ENCODE peak calls at places on chromosomes 3 and 15, in ten cellular contexts. One of them, this sample, is unnamed.

GRCh38 chr3:187639912-187640822 is 30.0 kb downstream of the SST start:
- DNase-seq in esophagus muscularis mucosa: no peak
- DNase-seq in A549: no peak
- DNase-seq in sigmoid colon: no peak
- DNase-seq in stomach: peak
- DNase-seq in tibial nerve: no peak
- DNase-seq in SK-N-SH: no peak
- DNase-seq in H1: no peak
- DNase-seq in transverse colon: no peak
- DNase-seq in K562: no peak
- DNase-seq in this sample: no peak

GRCh38 chr15:43505723-43506122 is 11.7 kb upstream of the MAP1A start:
- DNase-seq in SK-N-SH: no peak
- DNase-seq in tibial nerve: no peak
- DNase-seq in K562: no peak
- DNase-seq in A549: no peak
- DNase-seq in transverse colon: no peak
- DNase-seq in esophagus muscularis mucosa: no peak
- DNase-seq in sigmoid colon: no peak
- DNase-seq in H1: no peak
- DNase-seq in stomach: no peak
- DNase-seq in this sample: no peak

GRCh38 chr3:105927720-105928119 is 58.9 kb upstream of the CBLB start:
- DNase-seq in transverse colon: no peak
- DNase-seq in K562: no peak
- DNase-seq in A549: no peak
- DNase-seq in tibial nerve: no peak
- DNase-seq in sigmoid colon: no peak
- DNase-seq in stomach: no peak
- DNase-seq in SK-N-SH: no peak
- DNase-seq in esophagus muscularis mucosa: no peak
- DNase-seq in H1: no peak
- DNase-seq in this sample: no peak

GRCh38 chr3:103440539-103441113 is 1005.8 kb downstream of the ZPLD1 start:
- DNase-seq in transverse colon: no peak
- DNase-seq in K562: no peak
- DNase-seq in stomach: no peak
- DNase-seq in SK-N-SH: no peak
- DNase-seq in sigmoid colon: no peak
- DNase-seq in H1: no peak
- DNase-seq in tibial nerve: no peak
- DNase-seq in A549: no peak
- DNase-seq in esophagus muscularis mucosa: no peak
- DNase-seq in this sample: no peak

GRCh38 chr3:42501321-42501680 is 1.1 kb upstream of the VIPR1 start:
- DNase-seq in tibial nerve: no peak
- DNase-seq in esophagus muscularis mucosa: no peak
- DNase-seq in SK-N-SH: peak
- DNase-seq in sigmoid colon: no peak
- DNase-seq in transverse colon: peak
- DNase-seq in A549: no peak
- DNase-seq in H1: peak
- DNase-seq in stomach: peak
- DNase-seq in K562: no peak
- DNase-seq in this sample: peak

GRCh38 chr15:101504866-101505609 is 15.5 kb upstream of the PCSK6 start:
- DNase-seq in SK-N-SH: no peak
- DNase-seq in tibial nerve: no peak
- DNase-seq in transverse colon: no peak
- DNase-seq in esophagus muscularis mucosa: peak
- DNase-seq in stomach: no peak
- DNase-seq in K562: no peak
- DNase-seq in H1: peak
- DNase-seq in sigmoid colon: no peak
- DNase-seq in A549: no peak
- DNase-seq in this sample: no peak

GRCh38 chr15:63909819-63910437 is 76.2 kb upstream of the HERC1 start:
- DNase-seq in H1: no peak
- DNase-seq in transverse colon: no peak
- DNase-seq in A549: no peak
- DNase-seq in K562: no peak
- DNase-seq in tibial nerve: no peak
- DNase-seq in esophagus muscularis mucosa: no peak
- DNase-seq in SK-N-SH: peak
- DNase-seq in stomach: no peak
- DNase-seq in sigmoid colon: no peak
- DNase-seq in this sample: no peak

GRCh38 chr3:101117473-101117872 is 124.3 kb upstream of the ABI3BP start:
- DNase-seq in H1: no peak
- DNase-seq in SK-N-SH: no peak
- DNase-seq in esophagus muscularis mucosa: no peak
- DNase-seq in tibial nerve: no peak
- DNase-seq in A549: no peak
- DNase-seq in K562: no peak
- DNase-seq in transverse colon: no peak
- DNase-seq in stomach: no peak
- DNase-seq in sigmoid colon: no peak
- DNase-seq in this sample: no peak

GRCh38 chr15:101003076-101003475 is 83.9 kb downstream of the LRRK1 start:
- DNase-seq in tibial nerve: no peak
- DNase-seq in stomach: no peak
- DNase-seq in esophagus muscularis mucosa: no peak
- DNase-seq in K562: no peak
- DNase-seq in SK-N-SH: no peak
- DNase-seq in H1: no peak
- DNase-seq in A549: no peak
- DNase-seq in sigmoid colon: no peak
- DNase-seq in transverse colon: peak
- DNase-seq in this sample: no peak

GRCh38 chr3:187975571-187976360 is 178.2 kb upstream of the LPP start:
- DNase-seq in K562: no peak
- DNase-seq in sigmoid colon: no peak
- DNase-seq in transverse colon: no peak
- DNase-seq in esophagus muscularis mucosa: no peak
- DNase-seq in A549: no peak
- DNase-seq in H1: no peak
- DNase-seq in tibial nerve: peak
- DNase-seq in SK-N-SH: no peak
- DNase-seq in stomach: no peak
- DNase-seq in this sample: no peak

GRCh38 chr15:61050844-61051569 is 178.1 kb downstream of the RORA start:
- DNase-seq in esophagus muscularis mucosa: peak
- DNase-seq in H1: no peak
- DNase-seq in stomach: no peak
- DNase-seq in transverse colon: no peak
- DNase-seq in K562: no peak
- DNase-seq in tibial nerve: no peak
- DNase-seq in SK-N-SH: no peak
- DNase-seq in sigmoid colon: no peak
- DNase-seq in A549: no peak
- DNase-seq in this sample: no peak

GRCh38 chr3:29282431-29283296 is 1.8 kb downstream of the RBMS3 start:
- DNase-seq in K562: no peak
- DNase-seq in A549: no peak
- DNase-seq in SK-N-SH: no peak
- DNase-seq in H1: no peak
- DNase-seq in esophagus muscularis mucosa: no peak
- DNase-seq in tibial nerve: no peak
- DNase-seq in sigmoid colon: no peak
- DNase-seq in transverse colon: no peak
- DNase-seq in stomach: no peak
- DNase-seq in this sample: no peak

GRCh38 chr3:65153850-65154512 is 466.2 kb upstream of the ADAMTS9 start:
- DNase-seq in stomach: no peak
- DNase-seq in SK-N-SH: peak
- DNase-seq in A549: no peak
- DNase-seq in sigmoid colon: no peak
- DNase-seq in H1: no peak
- DNase-seq in tibial nerve: no peak
- DNase-seq in esophagus muscularis mucosa: no peak
- DNase-seq in K562: no peak
- DNase-seq in transverse colon: no peak
- DNase-seq in this sample: no peak

GRCh38 chr15:32029409-32029861 is 880 bp upstream of the CHRNA7 start:
- DNase-seq in tibial nerve: no peak
- DNase-seq in esophagus muscularis mucosa: no peak
- DNase-seq in K562: no peak
- DNase-seq in SK-N-SH: peak
- DNase-seq in transverse colon: peak
- DNase-seq in sigmoid colon: no peak
- DNase-seq in A549: peak
- DNase-seq in stomach: peak
- DNase-seq in H1: peak
- DNase-seq in this sample: no peak

GRCh38 chr15:39171944-39172368 is 408.9 kb upstream of the THBS1 start:
- DNase-seq in A549: peak
- DNase-seq in stomach: peak
- DNase-seq in esophagus muscularis mucosa: no peak
- DNase-seq in sigmoid colon: peak
- DNase-seq in transverse colon: peak
- DNase-seq in K562: peak
- DNase-seq in H1: peak
- DNase-seq in tibial nerve: peak
- DNase-seq in SK-N-SH: peak
- DNase-seq in this sample: no peak

GRCh38 chr15:65312400-65312916 is 8.0 kb downstream of the RNU5B-1 start:
- DNase-seq in A549: no peak
- DNase-seq in K562: peak
- DNase-seq in esophagus muscularis mucosa: no peak
- DNase-seq in H1: no peak
- DNase-seq in SK-N-SH: peak
- DNase-seq in stomach: no peak
- DNase-seq in transverse colon: no peak
- DNase-seq in tibial nerve: peak
- DNase-seq in sigmoid colon: no peak
- DNase-seq in this sample: no peak

GRCh38 chr3:172142074-172143059 is 103.0 kb downstream of the FNDC3B start:
- DNase-seq in K562: no peak
- DNase-seq in esophagus muscularis mucosa: no peak
- DNase-seq in A549: no peak
- DNase-seq in tibial nerve: no peak
- DNase-seq in sigmoid colon: no peak
- DNase-seq in H1: no peak
- DNase-seq in SK-N-SH: no peak
- DNase-seq in stomach: no peak
- DNase-seq in transverse colon: no peak
- DNase-seq in this sample: no peak

GRCh38 chr15:98405013-98405412 is 243.3 kb upstream of the IGF1R start:
- DNase-seq in transverse colon: no peak
- DNase-seq in SK-N-SH: no peak
- DNase-seq in A549: no peak
- DNase-seq in esophagus muscularis mucosa: no peak
- DNase-seq in sigmoid colon: no peak
- DNase-seq in K562: no peak
- DNase-seq in stomach: no peak
- DNase-seq in H1: no peak
- DNase-seq in tibial nerve: no peak
- DNase-seq in this sample: no peak
- H3K27ac ChIP-seq in transverse colon: no peak
- H3K27ac ChIP-seq in SK-N-SH: no peak
- H3K27ac ChIP-seq in A549: no peak
- H3K27ac ChIP-seq in esophagus muscularis mucosa: no peak
- H3K27ac ChIP-seq in sigmoid colon: no peak
- H3K27ac ChIP-seq in K562: no peak
- H3K27ac ChIP-seq in stomach: no peak
- H3K27ac ChIP-seq in H1: no peak
- H3K27ac ChIP-seq in tibial nerve: no peak
- H3K27ac ChIP-seq in this sample: no peak

DNA sequence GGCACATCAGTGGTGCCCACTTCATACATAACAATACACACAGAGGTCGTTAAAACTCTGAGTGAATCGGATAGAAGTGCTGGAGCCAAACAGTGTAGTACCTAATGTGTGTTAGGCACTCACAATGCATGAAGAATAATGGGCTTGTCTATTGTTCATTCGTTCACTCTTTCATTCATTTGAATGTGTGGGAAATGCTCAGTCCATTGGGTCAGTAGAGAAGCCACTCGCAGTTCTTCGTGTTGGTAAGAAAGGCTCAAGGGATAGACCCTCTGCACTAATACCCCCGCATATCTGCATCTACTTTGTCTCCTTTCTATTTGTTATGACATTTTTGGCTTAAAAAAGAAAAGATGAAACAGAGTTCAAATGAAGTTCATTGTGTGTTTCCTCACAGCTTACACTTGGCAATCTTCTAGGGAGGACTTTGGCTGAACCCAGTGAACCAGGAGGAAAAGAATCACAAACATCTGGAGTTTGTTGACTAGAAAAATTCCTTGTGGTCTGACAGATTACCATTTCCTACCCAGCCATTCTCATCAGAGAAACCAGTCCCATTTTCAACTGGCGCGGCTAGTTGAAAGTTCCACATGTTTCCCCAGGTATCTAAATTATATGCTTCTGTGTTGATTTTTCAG is 32.9 kb upstream of the MFSD1 start:
- DNase-seq in transverse colon: peak
- DNase-seq in esophagus muscularis mucosa: peak
- DNase-seq in stomach: no peak
- DNase-seq in tibial nerve: peak
- DNase-seq in H1: no peak
- DNase-seq in K562: no peak
- DNase-seq in sigmoid colon: peak
- DNase-seq in A549: no peak
- DNase-seq in SK-N-SH: no peak
- DNase-seq in this sample: no peak
- TF ChIP-seq EP300 in transverse colon: peak
- TF ChIP-seq EP300 in esophagus muscularis mucosa: no peak
- TF ChIP-seq EP300 in stomach: no peak
- TF ChIP-seq EP300 in tibial nerve: peak
- TF ChIP-seq EP300 in H1: no peak
- TF ChIP-seq EP300 in K562: no peak
- TF ChIP-seq EP300 in sigmoid colon: no peak
- TF ChIP-seq EP300 in A549: peak
- TF ChIP-seq EP300 in SK-N-SH: peak
- TF ChIP-seq EP300 in this sample: peak

GRCh38 chr3:11692251-11692813 is 48.6 kb upstream of the VGLL4 start:
- DNase-seq in tibial nerve: no peak
- DNase-seq in transverse colon: no peak
- DNase-seq in H1: no peak
- DNase-seq in esophagus muscularis mucosa: no peak
- DNase-seq in sigmoid colon: no peak
- DNase-seq in stomach: no peak
- DNase-seq in SK-N-SH: peak
- DNase-seq in A549: no peak
- DNase-seq in K562: no peak
- DNase-seq in this sample: no peak
- H3K27ac ChIP-seq in tibial nerve: no peak
- H3K27ac ChIP-seq in transverse colon: no peak
- H3K27ac ChIP-seq in H1: no peak
- H3K27ac ChIP-seq in esophagus muscularis mucosa: no peak
- H3K27ac ChIP-seq in sigmoid colon: no peak
- H3K27ac ChIP-seq in stomach: no peak
- H3K27ac ChIP-seq in SK-N-SH: no peak
- H3K27ac ChIP-seq in A549: no peak
- H3K27ac ChIP-seq in K562: no peak
- H3K27ac ChIP-seq in this sample: no peak

GRCh38 chr15:93382196-93382820 is 293.3 kb upstream of the RGMA start:
- DNase-seq in SK-N-SH: no peak
- DNase-seq in sigmoid colon: no peak
- DNase-seq in stomach: peak
- DNase-seq in transverse colon: no peak
- DNase-seq in esophagus muscularis mucosa: peak
- DNase-seq in K562: no peak
- DNase-seq in A549: no peak
- DNase-seq in tibial nerve: no peak
- DNase-seq in H1: no peak
- DNase-seq in this sample: no peak
- TF ChIP-seq EP300 in SK-N-SH: no peak
- TF ChIP-seq EP300 in sigmoid colon: no peak
- TF ChIP-seq EP300 in stomach: no peak
- TF ChIP-seq EP300 in transverse colon: no peak
- TF ChIP-seq EP300 in esophagus muscularis mucosa: no peak
- TF ChIP-seq EP300 in K562: no peak
- TF ChIP-seq EP300 in A549: no peak
- TF ChIP-seq EP300 in tibial nerve: no peak
- TF ChIP-seq EP300 in H1: no peak
- TF ChIP-seq EP300 in this sample: no peak